ENCODE peak calls at places on chromosomes 13 and 19, in nine cellular contexts. I is stimulated activated effector memory CD8-positive, alpha-beta T cell treated with anti-CD3 and anti-CD28 coated beads, Interleukin-12 subunit alpha, Interleukin-12 subunit beta, amount 100 ng/mL, for 72 hours; O is HT1080; T is A172; H is left ventricle myocardium inferior; K is stimulated activated CD8-positive, alpha-beta memory T cell treated with anti-CD3 and anti-CD28 coated beads, Interleukin-2, amount 100 ng/mL, for 48 hours; L is choroid plexus epithelial cell; F is AG08395; M is stromal cell of bone marrow. W is an unnamed sample.

GRCh38 chr13:68173111-68173510 is 943.0 kb upstream of the PCDH9 start:
- DNase-seq in I (no peak), O (peak), T (peak), H (no peak), K (no peak), L (peak), F (no peak), M (no peak), W (no peak)

GRCh38 chr19:18940791-18941627 is at the start of gene HOMER3:
- DNase-seq in I (peak), O (no peak), T (peak), H (peak), K (peak), L (peak), F (peak), M (peak), W (peak)

GRCh38 chr13:64272681-64273080 is 2857.0 kb upstream of the PCDH20 start:
- DNase-seq in I (no peak), O (no peak), T (no peak), H (no peak), K (no peak), L (peak), F (no peak), M (no peak), W (no peak)

GRCh38 chr19:35107541-35107939 is 8.1 kb upstream of the FXYD3 start:
- DNase-seq in I (no peak), O (peak), T (peak), H (no peak), K (no peak), L (peak), F (peak), M (peak), W (no peak)

GRCh38 chr13:76934671-76935070 is 13.6 kb upstream of the ACOD1 start:
- DNase-seq in I (no peak), O (no peak), T (no peak), H (no peak), K (no peak), L (peak), F (peak), M (no peak), W (no peak)

GRCh38 chr13:48448285-48448962 is 35.5 kb upstream of the LPAR6 start:
- DNase-seq in I (no peak), O (no peak), T (no peak), H (no peak), K (no peak), L (no peak), F (no peak), M (no peak), W (no peak)

GRCh38 chr19:6668696-6669095 is 1.3 kb downstream of the TNFSF14 start:
- DNase-seq in I (no peak), O (no peak), T (no peak), H (no peak), K (no peak), L (no peak), F (no peak), M (no peak), W (no peak)

GRCh38 chr13:33610471-33611015 is 207.4 kb upstream of the RFC3 start:
- DNase-seq in I (peak), O (no peak), T (no peak), H (peak), K (peak), L (peak), F (no peak), M (no peak), W (peak)

GRCh38 chr19:33693678-33694077 is 71.9 kb downstream of the CHST8 start:
- DNase-seq in I (no peak), O (no peak), T (no peak), H (no peak), K (no peak), L (no peak), F (no peak), M (no peak), W (no peak)

GRCh38 chr13:105442941-105443340 is 1092.5 kb downstream of the EFNB2 start:
- DNase-seq in I (no peak), O (peak), T (peak), H (no peak), K (no peak), L (peak), F (peak), M (peak), W (peak)

GRCh38 chr19:40586611-40587010 is 9.9 kb downstream of the SHKBP1 start:
- DNase-seq in I (no peak), O (no peak), T (no peak), H (no peak), K (no peak), L (no peak), F (no peak), M (no peak), W (no peak)

GRCh38 chr19:5154799-5155426 is 185.7 kb downstream of the PTPRS start:
- DNase-seq in I (no peak), O (no peak), T (no peak), H (no peak), K (no peak), L (no peak), F (no peak), M (no peak), W (no peak)

GRCh38 chr19:4647676-4648644 is 8.6 kb downstream of the TNFAIP8L1 start:
- DNase-seq in I (no peak), O (no peak), T (no peak), H (peak), K (no peak), L (peak), F (no peak), M (peak), W (no peak)

GRCh38 chr13:111037838-111038397 is 77.2 kb upstream of the ARHGEF7 start:
- DNase-seq in I (no peak), O (no peak), T (no peak), H (no peak), K (no peak), L (no peak), F (no peak), M (no peak), W (no peak)

GRCh38 chr13:99384468-99384867 is 77.3 kb upstream of the GPR183 start:
- DNase-seq in I (no peak), O (no peak), T (no peak), H (no peak), K (no peak), L (no peak), F (no peak), M (no peak), W (no peak)

GRCh38 chr13:73754727-73755292 is 379.4 kb downstream of the KLF12 start:
- DNase-seq in I (no peak), O (peak), T (peak), H (no peak), K (no peak), L (peak), F (peak), M (peak), W (peak)

GRCh38 chr13:30671271-30671815 is 53.6 kb downstream of the USPL1 start:
- DNase-seq in I (no peak), O (no peak), T (no peak), H (no peak), K (no peak), L (no peak), F (no peak), M (no peak), W (no peak)

GRCh38 chr19:5243878-5244277 is 96.7 kb downstream of the PTPRS start:
- DNase-seq in I (no peak), O (no peak), T (no peak), H (no peak), K (no peak), L (no peak), F (no peak), M (no peak), W (no peak)

GRCh38 chr13:45220403-45220802 is 19.6 kb upstream of the KCTD4 start:
- DNase-seq in I (no peak), O (no peak), T (no peak), H (no peak), K (no peak), L (no peak), F (no peak), M (no peak), W (no peak)

GRCh38 chr19:16628984-16629691 is 1.1 kb upstream of the MED26 start:
- DNase-seq in I (no peak), O (peak), T (peak), H (peak), K (no peak), L (peak), F (peak), M (no peak), W (peak)

GRCh38 chr19:10863107-10863700 is 8.1 kb upstream of the CARM1 start:
- DNase-seq in I (no peak), O (peak), T (peak), H (no peak), K (no peak), L (peak), F (no peak), M (peak), W (peak)